ENCODE peak calls at places on chromosomes 4 and X, in seven cellular contexts. L, G, T, B, D, P and A are unnamed samples.

GRCh38 chr4:99679204-99679603 is 21.6 kb upstream of the C4orf54 start:
- DNase-seq in T (no peak), D (no peak), G (no peak), L (no peak), B (no peak), P (no peak), A (no peak)

GRCh38 chr4:54976682-54977081 is 148.7 kb downstream of the KDR start:
- DNase-seq in G (no peak), L (no peak), B (no peak), D (peak), P (no peak), T (no peak), A (no peak)

GRCh38 chrX:74906427-74906826 is 18.8 kb downstream of the NEXMIF start:
- DNase-seq in L (no peak), T (no peak), G (no peak), D (no peak), B (no peak), P (no peak), A (no peak)

GRCh38 chr4:10731690-10732089 is 47.1 kb upstream of the CLNK start:
- DNase-seq in B (no peak), T (no peak), G (no peak), P (no peak), L (no peak), D (no peak), A (no peak)

GRCh38 chr4:168584321-168584771 is 87.5 kb downstream of the PALLD start:
- DNase-seq in B (peak), P (no peak), T (no peak), L (no peak), G (no peak), D (no peak), A (no peak)

GRCh38 chrX:1411331-1411730 is 19.4 kb upstream of the SLC25A6 start:
- DNase-seq in B (no peak), L (no peak), D (no peak), T (no peak), G (no peak), P (no peak), A (no peak)

GRCh38 chrX:22399793-22400192 is 127.1 kb downstream of the CBLL2 start:
- DNase-seq in L (peak), D (no peak), B (no peak), P (no peak), G (peak), T (no peak), A (no peak)

GRCh38 chr4:120005527-120005926 is 61.1 kb downstream of the MAD2L1 start:
- DNase-seq in G (no peak), L (no peak), P (no peak), D (no peak), B (no peak), T (no peak), A (no peak)

GRCh38 chr4:94304365-94304971 is 38.2 kb downstream of the HPGDS start:
- DNase-seq in T (no peak), D (peak), G (peak), B (peak), P (peak), L (peak), A (peak)

GRCh38 chr4:79331126-79331876 is 5.4 kb upstream of the NAA11 start:
- DNase-seq in D (no peak), L (no peak), P (no peak), G (peak), B (no peak), T (no peak), A (peak)
- TF ChIP-seq POLR2A in D (no peak), L (no peak), P (no peak), G (no peak), B (no peak), T (no peak), A (no peak)

GRCh38 chrX:133414399-133415275 is 652 bp downstream of the GPC4 start:
- DNase-seq in T (no peak), D (no peak), G (peak), P (no peak), B (no peak), L (no peak), A (no peak)
- H3K4me3 ChIP-seq in T (no peak), D (no peak), G (peak), P (no peak), B (no peak), L (peak), A (no peak)

DNA sequence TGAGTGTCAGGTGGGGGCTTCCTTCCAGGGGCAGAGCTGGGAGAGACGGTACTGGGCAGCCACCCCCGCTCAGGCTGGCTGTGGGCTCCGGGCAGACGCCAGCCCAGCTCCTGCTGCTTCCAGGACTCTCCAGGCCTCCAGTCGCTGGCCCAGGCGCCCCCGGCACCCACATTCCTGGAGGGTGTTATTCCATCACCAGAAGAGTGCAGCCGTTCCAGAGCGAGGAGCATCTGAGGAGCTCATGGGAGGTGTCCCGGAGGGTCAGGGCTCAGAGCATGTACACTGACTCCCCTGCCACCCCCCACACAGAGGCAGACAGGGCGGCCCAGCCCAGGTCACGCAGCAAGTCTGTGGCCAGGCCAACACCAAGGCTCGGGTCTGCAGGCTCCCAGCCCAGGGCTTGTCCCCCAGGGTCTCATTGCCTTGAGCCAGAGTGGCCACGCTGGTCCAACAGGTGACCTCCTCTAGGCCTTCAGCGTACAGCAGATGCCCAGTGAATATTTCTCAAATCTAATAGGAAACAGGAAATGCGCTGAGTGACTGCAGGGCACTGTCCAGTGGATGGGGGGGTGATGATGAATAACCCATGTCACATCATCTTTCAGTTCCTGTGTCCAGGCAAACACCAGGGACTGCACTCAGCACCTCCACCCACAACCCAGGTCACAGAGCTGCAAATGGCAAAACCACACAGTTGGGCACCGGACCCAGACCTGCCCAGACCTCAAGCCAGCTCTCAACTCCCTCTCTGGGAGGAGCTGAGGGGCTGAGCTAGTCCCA is 37.2 kb downstream of the ABLIM2 start:
- DNase-seq in P (no peak), G (no peak), D (no peak), L (no peak), T (no peak), B (no peak), A (no peak)
- TF ChIP-seq MAX in P (no peak), G (no peak), D (no peak), L (no peak), T (no peak), B (no peak), A (no peak)

DNA sequence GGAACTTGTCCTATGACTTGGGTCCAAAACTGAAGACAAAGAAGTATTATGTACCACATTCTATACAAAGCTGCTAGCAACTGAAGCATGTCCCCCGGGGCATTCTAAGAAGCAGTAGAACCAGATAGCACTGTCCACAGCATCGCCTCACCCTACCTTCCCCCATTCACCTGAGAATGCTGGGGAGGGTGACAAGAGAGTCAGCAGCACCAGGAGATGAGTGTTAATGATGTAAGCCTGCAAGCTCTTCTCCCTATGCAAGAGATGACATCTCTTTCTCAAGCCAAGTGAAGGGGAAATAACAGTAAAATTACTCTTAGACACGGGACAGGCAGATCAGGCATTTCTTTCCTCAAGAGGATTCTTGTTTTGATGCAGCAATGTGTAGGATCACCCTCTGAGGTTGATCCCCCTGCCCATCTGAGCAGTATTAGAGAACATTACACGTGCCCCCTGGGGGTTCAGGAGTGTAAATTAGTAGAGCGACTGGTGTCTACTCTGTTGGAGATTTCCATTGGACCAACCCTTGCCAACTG is 13.9 kb upstream of the TLR1 start:
- DNase-seq in G (no peak), B (no peak), T (peak), L (no peak), P (no peak), D (peak), A (no peak)
- TF ChIP-seq POLR2A in G (no peak), B (no peak), T (no peak), L (no peak), P (no peak), D (no peak), A (no peak)